ENCODE peak calls at places on chromosomes 3 and 15, in six cellular contexts. One of them, this sample, is unnamed.

GRCh38 chr3:37542772-37543449 is 318.8 kb upstream of the CTDSPL start:
- DNase-seq in smooth muscle cell of the brain vasculature: no peak
- DNase-seq in Peyer's patch: no peak
- DNase-seq in cortex of kidney: no peak
- DNase-seq in stimulated activated CD8-positive, alpha-beta memory T cell treated with anti-CD3 and anti-CD28 coated beads, Interleukin-2, amount 100 ng/mL, for 1 hour: no peak
- DNase-seq in NCI-H524: no peak
- DNase-seq in this sample: no peak

GRCh38 chr3:58151637-58152036 is 59.1 kb downstream of the DNASE1L3 start:
- DNase-seq in cortex of kidney: no peak
- DNase-seq in NCI-H524: no peak
- DNase-seq in smooth muscle cell of the brain vasculature: no peak
- DNase-seq in stimulated activated CD8-positive, alpha-beta memory T cell treated with anti-CD3 and anti-CD28 coated beads, Interleukin-2, amount 100 ng/mL, for 1 hour: no peak
- DNase-seq in Peyer's patch: no peak
- DNase-seq in this sample: no peak

GRCh38 chr3:182913889-182914288 is 66.4 kb downstream of the DCUN1D1 start:
- DNase-seq in cortex of kidney: no peak
- DNase-seq in smooth muscle cell of the brain vasculature: no peak
- DNase-seq in NCI-H524: no peak
- DNase-seq in Peyer's patch: no peak
- DNase-seq in stimulated activated CD8-positive, alpha-beta memory T cell treated with anti-CD3 and anti-CD28 coated beads, Interleukin-2, amount 100 ng/mL, for 1 hour: no peak
- DNase-seq in this sample: no peak

GRCh38 chr15:72110355-72110754 is 7.6 kb downstream of the MYO9A start:
- DNase-seq in smooth muscle cell of the brain vasculature: no peak
- DNase-seq in cortex of kidney: no peak
- DNase-seq in Peyer's patch: no peak
- DNase-seq in NCI-H524: no peak
- DNase-seq in stimulated activated CD8-positive, alpha-beta memory T cell treated with anti-CD3 and anti-CD28 coated beads, Interleukin-2, amount 100 ng/mL, for 1 hour: no peak
- DNase-seq in this sample: no peak

GRCh38 chr3:129625071-129625874 is 18.8 kb upstream of the PLXND1 start:
- DNase-seq in smooth muscle cell of the brain vasculature: no peak
- DNase-seq in cortex of kidney: no peak
- DNase-seq in NCI-H524: peak; percentile 25
- DNase-seq in stimulated activated CD8-positive, alpha-beta memory T cell treated with anti-CD3 and anti-CD28 coated beads, Interleukin-2, amount 100 ng/mL, for 1 hour: no peak
- DNase-seq in Peyer's patch: no peak
- DNase-seq in this sample: no peak

GRCh38 chr15:50241684-50242450 is 23.7 kb downstream of the HDC start:
- DNase-seq in stimulated activated CD8-positive, alpha-beta memory T cell treated with anti-CD3 and anti-CD28 coated beads, Interleukin-2, amount 100 ng/mL, for 1 hour: no peak
- DNase-seq in Peyer's patch: no peak
- DNase-seq in cortex of kidney: no peak
- DNase-seq in NCI-H524: no peak
- DNase-seq in smooth muscle cell of the brain vasculature: no peak
- DNase-seq in this sample: peak; percentile 43

GRCh38 chr3:159265705-159266104 is 463.9 kb downstream of the MFSD1 start:
- DNase-seq in Peyer's patch: no peak
- DNase-seq in smooth muscle cell of the brain vasculature: no peak
- DNase-seq in stimulated activated CD8-positive, alpha-beta memory T cell treated with anti-CD3 and anti-CD28 coated beads, Interleukin-2, amount 100 ng/mL, for 1 hour: no peak
- DNase-seq in NCI-H524: no peak
- DNase-seq in cortex of kidney: no peak
- DNase-seq in this sample: peak; percentile 30

GRCh38 chr3:170493712-170494182 is 75.1 kb downstream of the CLDN11 start:
- DNase-seq in NCI-H524: no peak
- DNase-seq in cortex of kidney: no peak
- DNase-seq in smooth muscle cell of the brain vasculature: no peak
- DNase-seq in Peyer's patch: no peak
- DNase-seq in stimulated activated CD8-positive, alpha-beta memory T cell treated with anti-CD3 and anti-CD28 coated beads, Interleukin-2, amount 100 ng/mL, for 1 hour: no peak
- DNase-seq in this sample: peak; percentile 76

GRCh38 chr3:144241381-144241780 is 269.8 kb downstream of the DIPK2A start:
- DNase-seq in Peyer's patch: no peak
- DNase-seq in cortex of kidney: no peak
- DNase-seq in smooth muscle cell of the brain vasculature: no peak
- DNase-seq in stimulated activated CD8-positive, alpha-beta memory T cell treated with anti-CD3 and anti-CD28 coated beads, Interleukin-2, amount 100 ng/mL, for 1 hour: no peak
- DNase-seq in NCI-H524: no peak
- DNase-seq in this sample: no peak

GRCh38 chr15:60374628-60375081 is 23.1 kb downstream of the ANXA2 start:
- DNase-seq in cortex of kidney: no peak
- DNase-seq in NCI-H524: no peak
- DNase-seq in Peyer's patch: no peak
- DNase-seq in stimulated activated CD8-positive, alpha-beta memory T cell treated with anti-CD3 and anti-CD28 coated beads, Interleukin-2, amount 100 ng/mL, for 1 hour: no peak
- DNase-seq in smooth muscle cell of the brain vasculature: peak; percentile 97
- DNase-seq in this sample: peak; percentile 97

GRCh38 chr15:77393471-77393840 is 26.4 kb downstream of the PEAK1 start:
- DNase-seq in cortex of kidney: no peak
- DNase-seq in stimulated activated CD8-positive, alpha-beta memory T cell treated with anti-CD3 and anti-CD28 coated beads, Interleukin-2, amount 100 ng/mL, for 1 hour: no peak
- DNase-seq in Peyer's patch: no peak
- DNase-seq in smooth muscle cell of the brain vasculature: no peak
- DNase-seq in NCI-H524: no peak
- DNase-seq in this sample: no peak

This sample was measured in choroid plexus epithelial cell.